ENCODE peak calls at places on chromosomes 3 and 15, in ten cellular contexts. One of them, this sample, is unnamed.

GRCh38 chr3:38842266-38842965 is 26.4 kb upstream of the SCN10A start:
- DNase-seq in HCT116: no peak
- DNase-seq in Peyer's patch: no peak
- DNase-seq in CD8-positive, alpha-beta T cell: no peak
- DNase-seq in CD8-positive, alpha-beta memory T cell: no peak
- DNase-seq in adrenal gland: no peak
- DNase-seq in neuronal stem cell: no peak
- DNase-seq in psoas muscle: no peak
- DNase-seq in HAP-1: no peak
- DNase-seq in uterus: no peak
- DNase-seq in this sample: no peak

GRCh38 chr15:73914145-73914544 is 12.1 kb upstream of the LOXL1 start:
- DNase-seq in HCT116: no peak
- DNase-seq in Peyer's patch: no peak
- DNase-seq in CD8-positive, alpha-beta T cell: no peak
- DNase-seq in CD8-positive, alpha-beta memory T cell: no peak
- DNase-seq in adrenal gland: no peak
- DNase-seq in neuronal stem cell: no peak
- DNase-seq in psoas muscle: no peak
- DNase-seq in HAP-1: no peak
- DNase-seq in uterus: no peak
- DNase-seq in this sample: no peak

GRCh38 chr3:105688821-105689220 is 180.0 kb downstream of the CBLB start:
- DNase-seq in HCT116: no peak
- DNase-seq in Peyer's patch: no peak
- DNase-seq in CD8-positive, alpha-beta T cell: no peak
- DNase-seq in CD8-positive, alpha-beta memory T cell: no peak
- DNase-seq in adrenal gland: no peak
- DNase-seq in neuronal stem cell: no peak
- DNase-seq in psoas muscle: no peak
- DNase-seq in HAP-1: no peak
- DNase-seq in uterus: no peak
- DNase-seq in this sample: no peak

GRCh38 chr15:98599911-98600685 is 48.2 kb upstream of the IGF1R start:
- DNase-seq in HCT116: no peak
- DNase-seq in Peyer's patch: peak; percentile 52
- DNase-seq in CD8-positive, alpha-beta T cell: peak; percentile 12
- DNase-seq in CD8-positive, alpha-beta memory T cell: no peak
- DNase-seq in adrenal gland: peak; percentile 59
- DNase-seq in neuronal stem cell: no peak
- DNase-seq in psoas muscle: no peak
- DNase-seq in HAP-1: no peak
- DNase-seq in uterus: peak; percentile 45
- DNase-seq in this sample: peak; percentile 54

GRCh38 chr3:123920383-123920782 is 36.3 kb upstream of the MYLK start:
- DNase-seq in HCT116: no peak
- DNase-seq in Peyer's patch: no peak
- DNase-seq in CD8-positive, alpha-beta T cell: no peak
- DNase-seq in CD8-positive, alpha-beta memory T cell: no peak
- DNase-seq in adrenal gland: no peak
- DNase-seq in neuronal stem cell: no peak
- DNase-seq in psoas muscle: no peak
- DNase-seq in HAP-1: no peak
- DNase-seq in uterus: no peak
- DNase-seq in this sample: no peak

GRCh38 chr3:83023050-83023449 is 1261.6 kb upstream of the GBE1 start:
- DNase-seq in HCT116: no peak
- DNase-seq in Peyer's patch: no peak
- DNase-seq in CD8-positive, alpha-beta T cell: no peak
- DNase-seq in CD8-positive, alpha-beta memory T cell: no peak
- DNase-seq in adrenal gland: no peak
- DNase-seq in neuronal stem cell: no peak
- DNase-seq in psoas muscle: no peak
- DNase-seq in HAP-1: no peak
- DNase-seq in uterus: no peak
- DNase-seq in this sample: no peak

GRCh38 chr3:10226293-10226692 is 22.0 kb upstream of the TATDN2 start:
- DNase-seq in HCT116: no peak
- DNase-seq in Peyer's patch: peak; percentile 73
- DNase-seq in CD8-positive, alpha-beta T cell: no peak
- DNase-seq in CD8-positive, alpha-beta memory T cell: no peak
- DNase-seq in adrenal gland: no peak
- DNase-seq in neuronal stem cell: no peak
- DNase-seq in psoas muscle: no peak
- DNase-seq in HAP-1: peak; percentile 45
- DNase-seq in uterus: no peak
- DNase-seq in this sample: no peak

GRCh38 chr15:71301958-71302621 is 186.8 kb downstream of the THSD4 start:
- DNase-seq in HCT116: no peak
- DNase-seq in Peyer's patch: no peak
- DNase-seq in CD8-positive, alpha-beta T cell: no peak
- DNase-seq in CD8-positive, alpha-beta memory T cell: no peak
- DNase-seq in adrenal gland: no peak
- DNase-seq in neuronal stem cell: no peak
- DNase-seq in psoas muscle: no peak
- DNase-seq in HAP-1: no peak
- DNase-seq in uterus: no peak
- DNase-seq in this sample: no peak

GRCh38 chr3:59425942-59426341 is 376.1 kb upstream of the CFAP20DC start:
- DNase-seq in HCT116: no peak
- DNase-seq in Peyer's patch: no peak
- DNase-seq in CD8-positive, alpha-beta T cell: peak; percentile 25
- DNase-seq in CD8-positive, alpha-beta memory T cell: peak; percentile 68
- DNase-seq in adrenal gland: no peak
- DNase-seq in neuronal stem cell: no peak
- DNase-seq in psoas muscle: no peak
- DNase-seq in HAP-1: no peak
- DNase-seq in uterus: no peak
- DNase-seq in this sample: no peak

GRCh38 chr3:112653881-112654300 is 12.9 kb upstream of the CCDC80 start:
- DNase-seq in HCT116: no peak
- DNase-seq in Peyer's patch: no peak
- DNase-seq in CD8-positive, alpha-beta T cell: no peak
- DNase-seq in CD8-positive, alpha-beta memory T cell: no peak
- DNase-seq in adrenal gland: no peak
- DNase-seq in neuronal stem cell: no peak
- DNase-seq in psoas muscle: no peak
- DNase-seq in HAP-1: no peak
- DNase-seq in uterus: peak; percentile 44
- DNase-seq in this sample: no peak

GRCh38 chr15:64858136-64858535 is 16.4 kb downstream of the PLEKHO2 start:
- DNase-seq in HCT116: no peak
- DNase-seq in Peyer's patch: no peak
- DNase-seq in CD8-positive, alpha-beta T cell: no peak
- DNase-seq in CD8-positive, alpha-beta memory T cell: no peak
- DNase-seq in adrenal gland: peak; percentile 83
- DNase-seq in neuronal stem cell: no peak
- DNase-seq in psoas muscle: no peak
- DNase-seq in HAP-1: no peak
- DNase-seq in uterus: no peak
- DNase-seq in this sample: no peak

GRCh38 chr3:25785826-25786225 is 2.6 kb upstream of the NGLY1 start:
- DNase-seq in HCT116: no peak
- DNase-seq in Peyer's patch: no peak
- DNase-seq in CD8-positive, alpha-beta T cell: no peak
- DNase-seq in CD8-positive, alpha-beta memory T cell: no peak
- DNase-seq in adrenal gland: no peak
- DNase-seq in neuronal stem cell: no peak
- DNase-seq in psoas muscle: no peak
- DNase-seq in HAP-1: no peak
- DNase-seq in uterus: no peak
- DNase-seq in this sample: no peak

GRCh38 chr15:91411570-91411969 is 311.5 kb downstream of the SV2B start:
- DNase-seq in HCT116: no peak
- DNase-seq in Peyer's patch: no peak
- DNase-seq in CD8-positive, alpha-beta T cell: no peak
- DNase-seq in CD8-positive, alpha-beta memory T cell: no peak
- DNase-seq in adrenal gland: no peak
- DNase-seq in neuronal stem cell: no peak
- DNase-seq in psoas muscle: no peak
- DNase-seq in HAP-1: no peak
- DNase-seq in uterus: no peak
- DNase-seq in this sample: no peak

GRCh38 chr3:167032267-167032876 is 347.7 kb downstream of the ZBBX start:
- DNase-seq in HCT116: peak; percentile 61
- DNase-seq in Peyer's patch: no peak
- DNase-seq in CD8-positive, alpha-beta T cell: no peak
- DNase-seq in CD8-positive, alpha-beta memory T cell: no peak
- DNase-seq in adrenal gland: no peak
- DNase-seq in neuronal stem cell: peak; percentile 35
- DNase-seq in psoas muscle: no peak
- DNase-seq in HAP-1: peak; percentile 64
- DNase-seq in uterus: no peak
- DNase-seq in this sample: no peak

GRCh38 chr3:101156787-101157345 is 163.5 kb downstream of the IMPG2 start:
- DNase-seq in HCT116: no peak
- DNase-seq in Peyer's patch: no peak
- DNase-seq in CD8-positive, alpha-beta T cell: no peak
- DNase-seq in CD8-positive, alpha-beta memory T cell: no peak
- DNase-seq in adrenal gland: no peak
- DNase-seq in neuronal stem cell: no peak
- DNase-seq in psoas muscle: no peak
- DNase-seq in HAP-1: no peak
- DNase-seq in uterus: no peak
- DNase-seq in this sample: no peak

GRCh38 chr3:188053710-188054379 is 100.1 kb upstream of the LPP start:
- DNase-seq in HCT116: no peak
- DNase-seq in Peyer's patch: no peak
- DNase-seq in CD8-positive, alpha-beta T cell: no peak
- DNase-seq in CD8-positive, alpha-beta memory T cell: no peak
- DNase-seq in adrenal gland: no peak
- DNase-seq in neuronal stem cell: no peak
- DNase-seq in psoas muscle: no peak
- DNase-seq in HAP-1: no peak
- DNase-seq in uterus: no peak
- DNase-seq in this sample: no peak

GRCh38 chr15:80730931-80731330 is 35.8 kb downstream of the ABHD17C start:
- DNase-seq in HCT116: no peak
- DNase-seq in Peyer's patch: no peak
- DNase-seq in CD8-positive, alpha-beta T cell: no peak
- DNase-seq in CD8-positive, alpha-beta memory T cell: no peak
- DNase-seq in adrenal gland: peak; percentile 55
- DNase-seq in neuronal stem cell: no peak
- DNase-seq in psoas muscle: no peak
- DNase-seq in HAP-1: no peak
- DNase-seq in uterus: no peak
- DNase-seq in this sample: no peak
- H3K9me3 ChIP-seq in HCT116: no peaks in the 10 kb centered on the region
- H3K9me3 ChIP-seq in Peyer's patch: no peaks in the 10 kb centered on the region
- H3K9me3 ChIP-seq in CD8-positive, alpha-beta T cell: no peaks in the 10 kb centered on the region
- H3K9me3 ChIP-seq in CD8-positive, alpha-beta memory T cell: no peaks in the 10 kb centered on the region
- H3K9me3 ChIP-seq in adrenal gland: no peaks in the 10 kb centered on the region
- H3K9me3 ChIP-seq in neuronal stem cell: no peaks in the 10 kb centered on the region
- H3K9me3 ChIP-seq in psoas muscle: no peaks in the 10 kb centered on the region
- H3K9me3 ChIP-seq in HAP-1: no peaks in the 10 kb centered on the region
- H3K9me3 ChIP-seq in uterus: no peaks in the 10 kb centered on the region
- H3K9me3 ChIP-seq in this sample: no peaks in the 10 kb centered on the region

GRCh38 chr3:58321791-58322190 is 10.9 kb upstream of the PXK start:
- DNase-seq in HCT116: no peak
- DNase-seq in Peyer's patch: no peak
- DNase-seq in CD8-positive, alpha-beta T cell: no peak
- DNase-seq in CD8-positive, alpha-beta memory T cell: no peak
- DNase-seq in adrenal gland: no peak
- DNase-seq in neuronal stem cell: no peak
- DNase-seq in psoas muscle: no peak
- DNase-seq in HAP-1: no peak
- DNase-seq in uterus: no peak
- DNase-seq in this sample: no peak
- H3K4me3 ChIP-seq in HCT116: no peak overlapping the region
- H3K4me3 ChIP-seq in Peyer's patch: no peak overlapping the region
- H3K4me3 ChIP-seq in CD8-positive, alpha-beta T cell: no peak overlapping the region
- H3K4me3 ChIP-seq in CD8-positive, alpha-beta memory T cell: no peak overlapping the region
- H3K4me3 ChIP-seq in adrenal gland: no peak overlapping the region
- H3K4me3 ChIP-seq in neuronal stem cell: no peak overlapping the region
- H3K4me3 ChIP-seq in psoas muscle: no peak overlapping the region
- H3K4me3 ChIP-seq in HAP-1: no peak overlapping the region
- H3K4me3 ChIP-seq in uterus: no peak overlapping the region
- H3K4me3 ChIP-seq in this sample: no peak overlapping the region

GRCh38 chr15:27271258-27271657 is 300.3 kb downstream of the GABRG3 start:
- DNase-seq in HCT116: no peak
- DNase-seq in Peyer's patch: no peak
- DNase-seq in CD8-positive, alpha-beta T cell: no peak
- DNase-seq in CD8-positive, alpha-beta memory T cell: no peak
- DNase-seq in adrenal gland: no peak
- DNase-seq in neuronal stem cell: no peak
- DNase-seq in psoas muscle: no peak
- DNase-seq in HAP-1: no peak
- DNase-seq in uterus: no peak
- DNase-seq in this sample: no peak

GRCh38 chr15:27268923-27269322 is 297.9 kb downstream of the GABRG3 start:
- DNase-seq in HCT116: no peak
- DNase-seq in Peyer's patch: no peak
- DNase-seq in CD8-positive, alpha-beta T cell: no peak
- DNase-seq in CD8-positive, alpha-beta memory T cell: no peak
- DNase-seq in adrenal gland: no peak
- DNase-seq in neuronal stem cell: no peak
- DNase-seq in psoas muscle: no peak
- DNase-seq in HAP-1: no peak
- DNase-seq in uterus: no peak
- DNase-seq in this sample: no peak

GRCh38 chr15:27273506-27273905 is 302.5 kb downstream of the GABRG3 start:
- DNase-seq in HCT116: no peak
- DNase-seq in Peyer's patch: no peak
- DNase-seq in CD8-positive, alpha-beta T cell: no peak
- DNase-seq in CD8-positive, alpha-beta memory T cell: no peak
- DNase-seq in adrenal gland: no peak
- DNase-seq in neuronal stem cell: no peak
- DNase-seq in psoas muscle: no peak
- DNase-seq in HAP-1: no peak
- DNase-seq in uterus: no peak
- DNase-seq in this sample: no peak

DNA sequence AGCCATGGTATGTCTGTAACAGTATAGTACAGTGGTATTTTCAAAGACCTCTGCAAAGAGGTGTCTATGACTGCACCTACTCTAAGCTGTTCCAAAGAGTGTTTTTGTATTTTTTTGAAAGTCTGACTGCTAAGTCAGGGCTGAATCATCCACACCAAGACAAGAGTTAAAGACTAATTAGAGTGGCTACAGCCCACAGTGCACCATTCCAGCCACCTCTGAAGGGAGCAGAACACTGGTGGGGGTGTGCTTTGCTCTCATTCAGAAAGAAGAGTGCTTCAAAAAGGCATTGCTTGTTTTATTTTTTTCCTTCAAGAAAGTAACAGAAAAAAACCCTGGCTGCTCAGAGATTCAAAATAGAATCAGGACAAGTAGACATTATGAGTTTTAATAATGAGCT is 301.5 kb downstream of the GABRG3 start:
- DNase-seq in HCT116: no peak
- DNase-seq in Peyer's patch: no peak
- DNase-seq in CD8-positive, alpha-beta T cell: no peak
- DNase-seq in CD8-positive, alpha-beta memory T cell: no peak
- DNase-seq in adrenal gland: no peak
- DNase-seq in neuronal stem cell: no peak
- DNase-seq in psoas muscle: no peak
- DNase-seq in HAP-1: no peak
- DNase-seq in uterus: no peak
- DNase-seq in this sample: no peak
- H3K9me3 ChIP-seq in HCT116: peaks cover 37% of the 10 kb centered on the region
- H3K9me3 ChIP-seq in Peyer's patch: no peaks in the 10 kb centered on the region
- H3K9me3 ChIP-seq in CD8-positive, alpha-beta T cell: peaks cover 4% of the 10 kb centered on the region
- H3K9me3 ChIP-seq in CD8-positive, alpha-beta memory T cell: no peaks in the 10 kb centered on the region
- H3K9me3 ChIP-seq in adrenal gland: no peaks in the 10 kb centered on the region
- H3K9me3 ChIP-seq in neuronal stem cell: no peaks in the 10 kb centered on the region
- H3K9me3 ChIP-seq in psoas muscle: no peaks in the 10 kb centered on the region
- H3K9me3 ChIP-seq in HAP-1: no peaks in the 10 kb centered on the region
- H3K9me3 ChIP-seq in uterus: no peaks in the 10 kb centered on the region
- H3K9me3 ChIP-seq in this sample: peaks cover 2% of the 10 kb centered on the region

GRCh38 chr3:151880326-151880725 is 6.9 kb downstream of the SUCNR1 start:
- DNase-seq in HCT116: no peak
- DNase-seq in Peyer's patch: no peak
- DNase-seq in CD8-positive, alpha-beta T cell: no peak
- DNase-seq in CD8-positive, alpha-beta memory T cell: no peak
- DNase-seq in adrenal gland: no peak
- DNase-seq in neuronal stem cell: no peak
- DNase-seq in psoas muscle: no peak
- DNase-seq in HAP-1: no peak
- DNase-seq in uterus: no peak
- DNase-seq in this sample: no peak
- H3K4me3 ChIP-seq in HCT116: no peak overlapping the region
- H3K4me3 ChIP-seq in Peyer's patch: no peak overlapping the region
- H3K4me3 ChIP-seq in CD8-positive, alpha-beta T cell: no peak overlapping the region
- H3K4me3 ChIP-seq in CD8-positive, alpha-beta memory T cell: no peak overlapping the region
- H3K4me3 ChIP-seq in adrenal gland: no peak overlapping the region
- H3K4me3 ChIP-seq in neuronal stem cell: no peak overlapping the region
- H3K4me3 ChIP-seq in psoas muscle: no peak overlapping the region
- H3K4me3 ChIP-seq in HAP-1: no peak overlapping the region
- H3K4me3 ChIP-seq in uterus: no peak overlapping the region
- H3K4me3 ChIP-seq in this sample: no peak overlapping the region